ENCODE peak calls at places on chromosomes 3 and 15, in seven cellular contexts. One of them, this sample, is unnamed.
A peak's percentile ranks its signal among the peaks of the same experiment; 100 is the strongest.

GRCh38 chr3:4581905-4582611 is 88.9 kb downstream of the ITPR1 start:
- DNase-seq in heart left ventricle: no peak
- DNase-seq in thyroid gland: no peak
- DNase-seq in HepG2: no peak
- DNase-seq in GM12891: no peak
- DNase-seq in Peyer's patch: no peak
- DNase-seq in transverse colon: no peak
- DNase-seq in this sample: no peak

GRCh38 chr15:96367436-96368200 is 37.1 kb downstream of the NR2F2 start:
- DNase-seq in heart left ventricle: no peak
- DNase-seq in thyroid gland: no peak
- DNase-seq in HepG2: no peak
- DNase-seq in GM12891: no peak
- DNase-seq in Peyer's patch: no peak
- DNase-seq in transverse colon: no peak
- DNase-seq in this sample: no peak

GRCh38 chr3:140164922-140165590 is 230.1 kb downstream of the CLSTN2 start:
- DNase-seq in heart left ventricle: no peak
- DNase-seq in thyroid gland: no peak
- DNase-seq in HepG2: no peak
- DNase-seq in GM12891: no peak
- DNase-seq in Peyer's patch: no peak
- DNase-seq in transverse colon: no peak
- DNase-seq in this sample: no peak

GRCh38 chr3:56921573-56922571 is 120.1 kb upstream of the ARHGEF3 start:
- DNase-seq in heart left ventricle: no peak
- DNase-seq in thyroid gland: peak; percentile 63
- DNase-seq in HepG2: no peak
- DNase-seq in GM12891: no peak
- DNase-seq in Peyer's patch: peak; percentile 53
- DNase-seq in transverse colon: no peak
- DNase-seq in this sample: peak; percentile 45

GRCh38 chr3:69370156-69370944 is 15.5 kb downstream of the FRMD4B start:
- DNase-seq in heart left ventricle: peak; percentile 81
- DNase-seq in thyroid gland: peak; percentile 85
- DNase-seq in HepG2: no peak
- DNase-seq in GM12891: no peak
- DNase-seq in Peyer's patch: peak; percentile 32
- DNase-seq in transverse colon: peak; percentile 89
- DNase-seq in this sample: peak; percentile 65

GRCh38 chr15:90232941-90233700 is 620 bp downstream of the CIB1 start:
- DNase-seq in heart left ventricle: peak; percentile 56
- DNase-seq in thyroid gland: peak; percentile 68
- DNase-seq in HepG2: peak; percentile 84
- DNase-seq in GM12891: no peak
- DNase-seq in Peyer's patch: peak; percentile 59
- DNase-seq in transverse colon: peak; percentile 87
- DNase-seq in this sample: peak; percentile 82

GRCh38 chr3:130565224-130565623 is 48.2 kb downstream of the COL6A6 start:
- DNase-seq in heart left ventricle: no peak
- DNase-seq in thyroid gland: no peak
- DNase-seq in HepG2: no peak
- DNase-seq in GM12891: no peak
- DNase-seq in Peyer's patch: no peak
- DNase-seq in transverse colon: no peak
- DNase-seq in this sample: no peak

GRCh38 chr15:52737720-52738119 is 52.4 kb downstream of the ONECUT1 start:
- DNase-seq in heart left ventricle: no peak
- DNase-seq in thyroid gland: no peak
- DNase-seq in HepG2: no peak
- DNase-seq in GM12891: no peak
- DNase-seq in Peyer's patch: no peak
- DNase-seq in transverse colon: no peak
- DNase-seq in this sample: peak; percentile 34

GRCh38 chr3:64445318-64446300 is 220.3 kb upstream of the PRICKLE2 start:
- DNase-seq in heart left ventricle: no peak
- DNase-seq in thyroid gland: peak; percentile 64
- DNase-seq in HepG2: no peak
- DNase-seq in GM12891: no peak
- DNase-seq in Peyer's patch: no peak
- DNase-seq in transverse colon: peak; percentile 18
- DNase-seq in this sample: no peak

GRCh38 chr3:133763797-133764734 is 17.9 kb downstream of the TF start:
- DNase-seq in heart left ventricle: peak; percentile 56
- DNase-seq in thyroid gland: no peak
- DNase-seq in HepG2: no peak
- DNase-seq in GM12891: no peak
- DNase-seq in Peyer's patch: no peak
- DNase-seq in transverse colon: no peak
- DNase-seq in this sample: peak; percentile 24

GRCh38 chr15:28086175-28086703 is 12.9 kb downstream of the OCA2 start:
- DNase-seq in heart left ventricle: peak; percentile 53
- DNase-seq in thyroid gland: peak; percentile 74
- DNase-seq in HepG2: peak; percentile 60
- DNase-seq in GM12891: peak; percentile 53
- DNase-seq in Peyer's patch: peak; percentile 54
- DNase-seq in transverse colon: peak; percentile 70
- DNase-seq in this sample: peak; percentile 79

GRCh38 chr15:63043391-63044076 is 987 bp downstream of the TPM1 start:
- DNase-seq in heart left ventricle: peak; percentile 39
- DNase-seq in thyroid gland: peak; percentile 19
- DNase-seq in HepG2: no peak
- DNase-seq in GM12891: peak; percentile 24
- DNase-seq in Peyer's patch: no peak
- DNase-seq in transverse colon: no peak
- DNase-seq in this sample: no peak

GRCh38 chr15:99732268-99732641 is 982 bp downstream of the LYSMD4 start:
- DNase-seq in heart left ventricle: no peak
- DNase-seq in thyroid gland: no peak
- DNase-seq in HepG2: no peak
- DNase-seq in GM12891: no peak
- DNase-seq in Peyer's patch: no peak
- DNase-seq in transverse colon: no peak
- DNase-seq in this sample: no peak

DNA sequence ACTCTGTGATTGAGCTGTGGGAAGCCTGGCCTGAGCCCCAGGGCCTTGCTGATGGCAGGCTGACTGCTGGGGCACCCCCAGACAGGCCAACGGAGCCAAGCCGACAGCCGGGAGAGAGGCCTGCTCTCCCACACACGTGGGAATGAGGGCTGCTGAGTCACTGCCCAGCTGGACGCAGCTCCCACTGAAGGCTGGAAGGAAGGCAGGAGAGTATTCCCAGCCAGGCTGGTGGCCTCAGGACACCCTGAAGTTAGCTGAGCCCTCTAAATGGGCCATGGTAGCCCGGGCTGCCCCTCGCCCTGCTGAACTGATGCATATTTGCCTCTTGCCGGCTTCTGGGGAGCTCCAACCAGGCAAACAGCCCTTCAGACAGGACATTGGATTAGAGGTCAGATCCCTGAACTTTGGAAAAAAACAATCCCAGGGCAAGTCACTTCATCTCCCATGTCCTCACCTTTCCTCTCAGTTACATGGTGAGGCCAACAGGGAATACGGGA is 98.1 kb upstream of the TLE3 start:
- DNase-seq in heart left ventricle: peak; percentile 73
- DNase-seq in thyroid gland: peak; percentile 97
- DNase-seq in HepG2: peak; percentile 67
- DNase-seq in GM12891: no peak
- DNase-seq in Peyer's patch: peak; percentile 21
- DNase-seq in transverse colon: peak; percentile 59
- DNase-seq in this sample: peak; percentile 87
- TF ChIP-seq POLR2A in heart left ventricle: no peak
- TF ChIP-seq POLR2A in thyroid gland: no peak
- TF ChIP-seq POLR2A in HepG2: no peak
- TF ChIP-seq POLR2A in GM12891: no peak
- TF ChIP-seq POLR2A in Peyer's patch: no peak
- TF ChIP-seq POLR2A in transverse colon: no peak
- TF ChIP-seq POLR2A in this sample: no peak

GRCh38 chr3:43997788-43998373 is 243.8 kb upstream of the TOPAZ1 start:
- DNase-seq in heart left ventricle: no peak
- DNase-seq in thyroid gland: no peak
- DNase-seq in HepG2: no peak
- DNase-seq in GM12891: no peak
- DNase-seq in Peyer's patch: no peak
- DNase-seq in transverse colon: no peak
- DNase-seq in this sample: no peak

GRCh38 chr3:43994594-43995077 is 247.1 kb upstream of the TOPAZ1 start:
- DNase-seq in heart left ventricle: no peak
- DNase-seq in thyroid gland: no peak
- DNase-seq in HepG2: no peak
- DNase-seq in GM12891: no peak
- DNase-seq in Peyer's patch: no peak
- DNase-seq in transverse colon: no peak
- DNase-seq in this sample: no peak

GRCh38 chr3:43996379-43997301 is 245.0 kb upstream of the TOPAZ1 start:
- DNase-seq in heart left ventricle: no peak
- DNase-seq in thyroid gland: peak; percentile 84
- DNase-seq in HepG2: no peak
- DNase-seq in GM12891: peak; percentile 18
- DNase-seq in Peyer's patch: peak; percentile 22
- DNase-seq in transverse colon: no peak
- DNase-seq in this sample: no peak

GRCh38 chr3:43995929-43996378 is 245.7 kb upstream of the TOPAZ1 start:
- DNase-seq in heart left ventricle: no peak
- DNase-seq in thyroid gland: peak; percentile 36
- DNase-seq in HepG2: no peak
- DNase-seq in GM12891: no peak
- DNase-seq in Peyer's patch: no peak
- DNase-seq in transverse colon: no peak
- DNase-seq in this sample: no peak

GRCh38 chr3:43995078-43995928 is 246.4 kb upstream of the TOPAZ1 start:
- DNase-seq in heart left ventricle: no peak
- DNase-seq in thyroid gland: peak; percentile 71
- DNase-seq in HepG2: no peak
- DNase-seq in GM12891: no peak
- DNase-seq in Peyer's patch: peak; percentile 45
- DNase-seq in transverse colon: no peak
- DNase-seq in this sample: no peak
- TF ChIP-seq POLR2A in heart left ventricle: no peak
- TF ChIP-seq POLR2A in thyroid gland: no peak
- TF ChIP-seq POLR2A in HepG2: no peak
- TF ChIP-seq POLR2A in GM12891: no peak
- TF ChIP-seq POLR2A in Peyer's patch: no peak
- TF ChIP-seq POLR2A in transverse colon: no peak
- TF ChIP-seq POLR2A in this sample: no peak

GRCh38 chr3:160451602-160452001 is 2.0 kb upstream of the TRIM59 start:
- DNase-seq in heart left ventricle: no peak
- DNase-seq in thyroid gland: no peak
- DNase-seq in HepG2: no peak
- DNase-seq in GM12891: no peak
- DNase-seq in Peyer's patch: no peak
- DNase-seq in transverse colon: no peak
- DNase-seq in this sample: no peak

GRCh38 chr3:160447544-160447943 is 2.0 kb downstream of the TRIM59 start:
- DNase-seq in heart left ventricle: no peak
- DNase-seq in thyroid gland: no peak
- DNase-seq in HepG2: no peak
- DNase-seq in GM12891: no peak
- DNase-seq in Peyer's patch: no peak
- DNase-seq in transverse colon: no peak
- DNase-seq in this sample: no peak

GRCh38 chr3:160450846-160451245 is 1.3 kb upstream of the TRIM59 start:
- DNase-seq in heart left ventricle: no peak
- DNase-seq in thyroid gland: no peak
- DNase-seq in HepG2: no peak
- DNase-seq in GM12891: no peak
- DNase-seq in Peyer's patch: no peak
- DNase-seq in transverse colon: no peak
- DNase-seq in this sample: no peak

GRCh38 chr3:160448845-160449659 is 534 bp downstream of the TRIM59 start:
- DNase-seq in heart left ventricle: peak; percentile 30
- DNase-seq in thyroid gland: no peak
- DNase-seq in HepG2: no peak
- DNase-seq in GM12891: peak; percentile 44
- DNase-seq in Peyer's patch: no peak
- DNase-seq in transverse colon: no peak
- DNase-seq in this sample: no peak

GRCh38 chr3:160449660-160450598 is at the start of gene TRIM59:
- DNase-seq in heart left ventricle: peak; percentile 82
- DNase-seq in thyroid gland: peak; percentile 89
- DNase-seq in HepG2: peak; percentile 63
- DNase-seq in GM12891: peak; percentile 99
- DNase-seq in Peyer's patch: peak; percentile 93
- DNase-seq in transverse colon: peak; percentile 96
- DNase-seq in this sample: peak; percentile 89
- TF ChIP-seq POLR2A in heart left ventricle: no peak
- TF ChIP-seq POLR2A in thyroid gland: no peak
- TF ChIP-seq POLR2A in HepG2: peak; percentile 69
- TF ChIP-seq POLR2A in GM12891: peak; percentile 92
- TF ChIP-seq POLR2A in Peyer's patch: no peak
- TF ChIP-seq POLR2A in transverse colon: peak; percentile 78
- TF ChIP-seq POLR2A in this sample: peak; percentile 50

GRCh38 chr3:15859507-15860013 is 61.8 kb upstream of the ANKRD28 start:
- DNase-seq in heart left ventricle: peak; percentile 83
- DNase-seq in thyroid gland: peak; percentile 90
- DNase-seq in HepG2: peak; percentile 65
- DNase-seq in GM12891: peak; percentile 75
- DNase-seq in Peyer's patch: peak; percentile 82
- DNase-seq in transverse colon: peak; percentile 86
- DNase-seq in this sample: peak; percentile 86

GRCh38 chr3:15858547-15859506 is 61.0 kb upstream of the ANKRD28 start:
- DNase-seq in heart left ventricle: peak; percentile 23
- DNase-seq in thyroid gland: peak; percentile 66
- DNase-seq in HepG2: peak; percentile 77
- DNase-seq in GM12891: peak; percentile 52
- DNase-seq in Peyer's patch: peak; percentile 78
- DNase-seq in transverse colon: peak; percentile 80
- DNase-seq in this sample: peak; percentile 39

GRCh38 chr3:15861163-15861562 is 63.4 kb upstream of the ANKRD28 start:
- DNase-seq in heart left ventricle: no peak
- DNase-seq in thyroid gland: no peak
- DNase-seq in HepG2: no peak
- DNase-seq in GM12891: no peak
- DNase-seq in Peyer's patch: no peak
- DNase-seq in transverse colon: no peak
- DNase-seq in this sample: no peak

DNA sequence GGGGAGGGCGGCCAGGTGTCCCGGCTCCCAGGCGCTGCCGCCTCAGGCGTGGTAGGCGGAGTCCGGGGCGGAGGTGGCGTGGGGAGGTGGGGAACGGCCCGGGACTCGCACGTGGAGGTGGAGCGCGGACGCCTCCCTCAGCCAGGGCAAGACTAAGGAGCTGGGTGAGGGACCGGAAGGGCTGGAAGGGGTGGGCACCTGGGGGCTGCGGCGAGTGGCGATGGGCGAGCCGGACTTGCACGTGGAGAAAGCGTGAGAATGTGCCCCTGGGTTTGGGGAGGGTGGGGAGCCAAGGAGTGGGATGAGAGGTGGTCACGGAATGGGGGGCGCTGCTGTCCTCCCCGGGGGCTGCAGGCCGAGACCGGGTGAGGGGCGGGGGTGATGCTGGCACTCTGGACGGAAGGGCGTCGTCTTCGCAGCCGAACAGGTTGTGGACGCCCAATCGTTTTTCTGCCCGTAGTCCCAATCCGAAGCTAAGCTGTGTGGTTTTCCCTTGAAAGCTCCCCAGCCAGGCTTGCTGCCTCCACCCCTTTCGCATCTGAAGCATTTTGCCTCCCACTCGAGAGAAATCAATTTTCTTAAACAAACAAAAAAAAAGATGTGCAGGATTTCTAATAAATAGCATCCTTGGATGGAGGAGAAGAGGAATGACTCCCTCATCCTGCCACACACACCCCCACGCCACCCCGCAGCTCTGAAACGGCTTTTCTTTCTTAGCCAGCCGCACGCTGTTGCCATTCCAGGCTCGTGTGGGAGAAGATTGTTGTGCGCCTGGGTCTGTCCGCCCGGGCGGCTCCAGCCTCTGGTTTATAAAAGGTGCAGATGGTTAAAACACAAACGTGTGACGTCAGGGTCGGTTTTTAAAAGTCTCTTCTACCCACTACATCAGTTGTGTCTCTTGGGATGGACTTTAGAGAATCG is 62.5 kb upstream of the ANKRD28 start:
- DNase-seq in heart left ventricle: no peak
- DNase-seq in thyroid gland: peak; percentile 77
- DNase-seq in HepG2: peak; percentile 29
- DNase-seq in GM12891: no peak
- DNase-seq in Peyer's patch: peak; percentile 47
- DNase-seq in transverse colon: peak; percentile 46
- DNase-seq in this sample: peak; percentile 45
- TF ChIP-seq POLR2A in heart left ventricle: no peak
- TF ChIP-seq POLR2A in thyroid gland: no peak
- TF ChIP-seq POLR2A in HepG2: no peak
- TF ChIP-seq POLR2A in GM12891: no peak
- TF ChIP-seq POLR2A in Peyer's patch: no peak
- TF ChIP-seq POLR2A in transverse colon: no peak
- TF ChIP-seq POLR2A in this sample: no peak

This sample was measured in adrenal gland.